ENCODE peak calls at places on chromosomes 1 and 21, in six cellular contexts. H is fibroblast of mammary gland, U is MM.1S, O is right lobe of liver, W is cardiac fibroblast, P is psoas muscle. Y is an unnamed sample.

GRCh38 chr21:31710586-31710985 is 21.3 kb downstream of the SCAF4 start:
- DNase-seq in U (no peak), W (peak; percentile 62), P (no peak), H (peak; percentile 72), O (no peak), Y (peak; percentile 42)

GRCh38 chr1:244280221-244280620 is 171.5 kb downstream of the ADSS2 start:
- DNase-seq in P (no peak), W (peak; percentile 34), O (no peak), U (no peak), H (peak; percentile 51), Y (no peak)

GRCh38 chr1:145858238-145858936 is 494 bp downstream of the PIAS3 start:
- DNase-seq in W (peak; percentile 43), H (no peak), U (peak; percentile 61), O (peak; percentile 68), P (peak; percentile 67), Y (peak; percentile 22)

GRCh38 chr1:178664278-178664677 is 60.8 kb upstream of the RALGPS2 start:
- DNase-seq in O (no peak), H (no peak), W (no peak), U (no peak), P (no peak), Y (no peak)

GRCh38 chr1:71307451-71307850 is 226.6 kb upstream of the ZRANB2 start:
- DNase-seq in P (no peak), H (peak; percentile 90), O (no peak), W (peak; percentile 73), U (peak; percentile 44), Y (peak; percentile 54)

GRCh38 chr1:34460193-34460592 is 283.5 kb downstream of the C1orf94 start:
- DNase-seq in O (peak; percentile 29), U (peak; percentile 49), P (peak; percentile 16), H (peak; percentile 6), W (peak; percentile 10), Y (no peak)

GRCh38 chr1:87236585-87236984 is 92.1 kb upstream of the LMO4 start:
- DNase-seq in U (no peak), H (peak; percentile 17), P (no peak), O (no peak), W (no peak), Y (no peak)

GRCh38 chr1:227131193-227131592 is 187.1 kb downstream of the CDC42BPA start:
- DNase-seq in U (peak; percentile 50), O (no peak), H (peak; percentile 56), P (no peak), W (peak; percentile 63), Y (peak; percentile 44)

GRCh38 chr1:86758570-86758969 is 54.2 kb downstream of the SH3GLB1 start:
- DNase-seq in U (no peak), W (no peak), H (no peak), O (peak; percentile 29), P (no peak), Y (no peak)

GRCh38 chr1:247345881-247346280 is 14.2 kb upstream of the ZNF496 start:
- DNase-seq in W (no peak), P (no peak), O (no peak), H (no peak), U (no peak), Y (no peak)

GRCh38 chr21:31555741-31556191 is 103.7 kb upstream of the SOD1 start:
- DNase-seq in W (no peak), P (no peak), H (no peak), O (no peak), U (no peak), Y (no peak)

GRCh38 chr1:26286064-26286416 is 6.2 kb downstream of the SH3BGRL3 start:
- DNase-seq in U (no peak), O (no peak), W (no peak), P (no peak), H (no peak), Y (no peak)

GRCh38 chr1:26287033-26287711 is 7.3 kb downstream of the SH3BGRL3 start:
- DNase-seq in P (peak; percentile 70), H (peak; percentile 30), O (no peak), W (no peak), U (peak; percentile 77), Y (no peak)

GRCh38 chr1:26283871-26284596 is 4.1 kb downstream of the SH3BGRL3 start:
- DNase-seq in H (no peak), W (no peak), P (no peak), U (no peak), O (no peak), Y (no peak)

GRCh38 chr1:26284597-26285351 is 4.9 kb downstream of the SH3BGRL3 start:
- DNase-seq in O (peak; percentile 65), P (peak; percentile 89), H (peak; percentile 96), U (no peak), W (peak; percentile 89), Y (peak; percentile 92)

DNA sequence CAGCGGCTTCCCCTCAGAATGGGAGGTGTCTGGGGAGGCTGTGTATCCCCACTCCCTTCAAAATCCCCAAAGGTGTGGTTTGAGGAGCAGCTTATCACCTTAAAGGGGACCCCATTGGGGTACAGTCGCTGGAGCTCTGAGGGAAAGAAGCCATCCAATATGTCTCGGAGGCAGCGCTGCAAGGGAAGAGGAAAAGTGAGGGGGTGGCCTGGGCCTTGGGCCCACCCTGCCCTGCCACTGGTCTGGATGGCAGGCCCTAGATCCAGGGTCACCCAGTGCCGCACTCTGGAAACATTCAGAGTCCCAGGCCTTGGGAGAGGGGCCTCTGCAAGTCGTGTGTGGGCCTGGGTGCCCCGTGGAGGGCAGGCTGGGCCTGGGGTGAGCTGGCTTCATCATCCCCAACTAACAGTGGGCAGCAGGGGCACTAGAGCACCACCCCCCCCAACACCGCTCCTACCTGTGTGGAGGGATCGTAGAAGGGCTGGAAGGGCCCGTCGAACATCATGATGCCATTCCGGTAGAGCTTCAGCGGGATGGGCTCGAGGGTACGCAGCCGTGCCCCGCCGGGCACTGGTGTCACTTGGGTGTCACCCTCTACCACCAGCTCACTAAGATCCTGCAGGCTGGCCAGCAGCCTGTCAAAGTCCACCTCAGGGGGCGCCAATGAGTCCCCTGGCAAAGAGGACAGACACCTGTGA is 5.6 kb downstream of the SH3BGRL3 start:
- DNase-seq in W (no peak), P (peak; percentile 66), O (peak; percentile 49), U (no peak), H (no peak), Y (no peak)
- TF ChIP-seq CTCF in W (peak; percentile 48), P (peak; percentile 35), O (peak; percentile 20), U (peak; percentile 47), H (peak; percentile 36), Y (peak; percentile 43)

GRCh38 chr1:92792340-92792782 is 7.5 kb upstream of the EVI5 start:
- DNase-seq in W (no peak), U (no peak), O (no peak), P (no peak), H (no peak), Y (no peak)
- H3K4me3 ChIP-seq in W (no peak overlapping the region), U (no peak overlapping the region), O (no peak overlapping the region), P (no peak overlapping the region), H (no peak overlapping the region), Y (no peak overlapping the region)

GRCh38 chr1:45824607-45825006 is 21.2 kb downstream of the MAST2 start:
- DNase-seq in O (no peak), W (no peak), U (no peak), H (no peak), P (no peak), Y (no peak)
- TF ChIP-seq CTCF in O (no peak), W (no peak), U (no peak), H (no peak), P (no peak), Y (no peak)

DNA sequence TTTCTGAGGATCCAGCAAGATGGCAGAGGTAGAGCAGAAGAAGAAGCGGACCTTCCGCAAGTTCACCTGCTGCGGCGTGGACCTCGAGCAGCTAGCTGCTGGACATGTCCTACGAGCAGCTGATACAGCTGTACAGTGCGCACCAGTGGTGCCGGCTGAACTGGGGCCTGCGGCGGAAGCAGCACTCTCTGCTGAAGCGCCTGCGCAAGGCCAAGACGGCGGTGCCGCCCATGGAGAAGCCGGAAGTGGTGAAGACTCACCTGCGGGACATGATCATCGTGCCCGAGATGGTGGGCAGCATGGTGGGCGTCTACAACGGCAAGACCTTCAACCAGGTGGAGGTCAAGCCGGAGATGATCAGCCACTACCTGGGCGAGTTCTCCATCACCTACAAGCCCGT is 125.8 kb downstream of the LRIG2 start:
- DNase-seq in P (no peak), H (no peak), U (no peak), W (no peak), O (no peak), Y (no peak)
- H3K4me3 ChIP-seq in P (no peak overlapping the region), H (no peak overlapping the region), U (no peak overlapping the region), W (no peak overlapping the region), O (no peak overlapping the region), Y (no peak overlapping the region)

GRCh38 chr1:154937051-154937987 is 800 bp upstream of the PMVK start:
- DNase-seq in W (peak; percentile 98), H (peak; percentile 97), O (peak; percentile 92), U (peak; percentile 100), P (peak; percentile 91), Y (peak; percentile 97)
- TF ChIP-seq CTCF in W (peak; percentile 28), H (peak; percentile 32), O (peak; percentile 38), U (peak; percentile 38), P (peak; percentile 20), Y (peak; percentile 7)

DNA sequence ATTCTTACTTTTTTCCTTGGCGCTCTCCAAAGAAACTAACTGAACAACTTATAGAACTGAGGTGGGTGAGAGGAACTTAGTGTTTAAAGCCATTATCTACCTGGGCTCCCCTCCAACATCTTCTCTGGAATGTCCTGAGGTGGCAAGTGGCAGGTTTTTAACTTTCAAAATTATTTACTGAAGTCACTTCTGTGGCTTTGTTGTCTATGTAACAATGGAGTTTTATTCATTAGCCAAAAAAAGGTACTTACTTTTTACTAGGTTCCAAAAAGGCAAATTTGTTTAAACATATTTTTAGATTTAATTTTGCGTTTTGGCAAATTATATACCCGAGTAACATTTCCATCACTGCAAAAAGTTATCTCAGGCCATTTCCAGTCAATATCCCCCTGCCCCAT is 2.4 kb downstream of the ENO1 start:
- DNase-seq in P (no peak), O (no peak), U (no peak), W (no peak), H (no peak), Y (no peak)
- H3K4me3 ChIP-seq in P (peak overlapping the region; percentile 72), O (no peak overlapping the region), U (no peak overlapping the region), W (peak overlapping the region; percentile 95), H (peak overlapping the region; percentile 91), Y (peak overlapping the region; percentile 88)

GRCh38 chr1:73100216-73100615 is 817.9 kb upstream of the NEGR1 start:
- DNase-seq in U (no peak), O (no peak), W (no peak), P (no peak), H (no peak), Y (no peak)
- TF ChIP-seq CTCF in U (no peak), O (no peak), W (no peak), P (no peak), H (no peak), Y (no peak)

GRCh38 chr1:38577937-38578443 is 281.6 kb downstream of the RRAGC start:
- DNase-seq in O (no peak), H (no peak), U (no peak), P (no peak), W (no peak), Y (no peak)

GRCh38 chr1:38580591-38580990 is 279.0 kb downstream of the RRAGC start:
- DNase-seq in O (no peak), P (no peak), U (no peak), W (peak; percentile 3), H (no peak), Y (no peak)

GRCh38 chr1:38577385-38577784 is 282.2 kb downstream of the RRAGC start:
- DNase-seq in O (no peak), W (no peak), P (no peak), U (no peak), H (no peak), Y (no peak)

GRCh38 chr1:38579056-38579455 is 280.5 kb downstream of the RRAGC start:
- DNase-seq in W (no peak), H (no peak), O (no peak), P (no peak), U (no peak), Y (no peak)

GRCh38 chr1:38578444-38578951 is 281.1 kb downstream of the RRAGC start:
- DNase-seq in W (no peak), P (no peak), O (peak; percentile 27), U (no peak), H (no peak), Y (no peak)
- H3K4me3 ChIP-seq in W (no peak overlapping the region), P (no peak overlapping the region), O (no peak overlapping the region), U (no peak overlapping the region), H (no peak overlapping the region), Y (no peak overlapping the region)